ENCODE peak calls at places on chromosome 10, in four cellular contexts. One of them, this sample, is unnamed.

GRCh38 chr10:92290076-92290836 is 622 bp downstream of the CPEB3 start:
- DNase-seq in left lung: peak
- DNase-seq in IMR-90: peak
- DNase-seq in endothelial cell of umbilical vein: peak
- DNase-seq in this sample: peak

GRCh38 chr10:24483701-24484100 is 240.0 kb downstream of the ARHGAP21 start:
- DNase-seq in left lung: peak
- DNase-seq in IMR-90: peak
- DNase-seq in endothelial cell of umbilical vein: no peak
- DNase-seq in this sample: peak

GRCh38 chr10:132120200-132120599 is 54.5 kb downstream of the JAKMIP3 start:
- DNase-seq in left lung: no peak
- DNase-seq in IMR-90: no peak
- DNase-seq in endothelial cell of umbilical vein: no peak
- DNase-seq in this sample: no peak

GRCh38 chr10:29736325-29737208 is 101.8 kb upstream of the SVIL start:
- DNase-seq in left lung: peak
- DNase-seq in IMR-90: peak
- DNase-seq in endothelial cell of umbilical vein: peak
- DNase-seq in this sample: no peak

GRCh38 chr10:2214035-2214434 is 476.7 kb upstream of the ADARB2 start:
- DNase-seq in left lung: no peak
- DNase-seq in IMR-90: no peak
- DNase-seq in endothelial cell of umbilical vein: no peak
- DNase-seq in this sample: no peak

GRCh38 chr10:71745659-71746250 is 26.2 kb upstream of the C10orf105 start:
- DNase-seq in left lung: no peak
- DNase-seq in IMR-90: no peak
- DNase-seq in endothelial cell of umbilical vein: no peak
- DNase-seq in this sample: no peak

GRCh38 chr10:63286754-63287264 is 153.7 kb downstream of the NRBF2 start:
- DNase-seq in left lung: no peak
- DNase-seq in IMR-90: no peak
- DNase-seq in endothelial cell of umbilical vein: no peak
- DNase-seq in this sample: no peak

GRCh38 chr10:132608511-132609195 is 71.1 kb downstream of the INPP5A start:
- DNase-seq in left lung: no peak
- DNase-seq in IMR-90: no peak
- DNase-seq in endothelial cell of umbilical vein: no peak
- DNase-seq in this sample: peak

GRCh38 chr10:97686301-97686961 is 610 bp downstream of the AVPI1 start:
- DNase-seq in left lung: no peak
- DNase-seq in IMR-90: no peak
- DNase-seq in endothelial cell of umbilical vein: no peak
- DNase-seq in this sample: no peak

GRCh38 chr10:56585447-56586171 is 224.6 kb upstream of the ZWINT start:
- DNase-seq in left lung: no peak
- DNase-seq in IMR-90: no peak
- DNase-seq in endothelial cell of umbilical vein: no peak
- DNase-seq in this sample: no peak

GRCh38 chr10:71621783-71622526 is 97.6 kb downstream of the C10orf105 start:
- DNase-seq in left lung: no peak
- DNase-seq in IMR-90: peak
- DNase-seq in endothelial cell of umbilical vein: no peak
- DNase-seq in this sample: no peak

GRCh38 chr10:29470843-29471482 is 163.8 kb downstream of the SVIL start:
- DNase-seq in left lung: no peak
- DNase-seq in IMR-90: no peak
- DNase-seq in endothelial cell of umbilical vein: no peak
- DNase-seq in this sample: no peak

GRCh38 chr10:131859341-131860020 is 41.3 kb upstream of the PPP2R2D start:
- DNase-seq in left lung: no peak
- DNase-seq in IMR-90: no peak
- DNase-seq in endothelial cell of umbilical vein: no peak
- DNase-seq in this sample: no peak

GRCh38 chr10:127196227-127196954 is at the start of gene INSYN2A:
- DNase-seq in left lung: no peak
- DNase-seq in IMR-90: peak
- DNase-seq in endothelial cell of umbilical vein: peak
- DNase-seq in this sample: no peak

GRCh38 chr10:17216217-17216900 is 11.7 kb upstream of the VIM start:
- DNase-seq in left lung: no peak
- DNase-seq in IMR-90: peak
- DNase-seq in endothelial cell of umbilical vein: peak
- DNase-seq in this sample: no peak

GRCh38 chr10:128709975-128710794 is 584.0 kb upstream of the MKI67 start:
- DNase-seq in left lung: no peak
- DNase-seq in IMR-90: no peak
- DNase-seq in endothelial cell of umbilical vein: no peak
- DNase-seq in this sample: no peak
- H3K27ac ChIP-seq in left lung: no peak
- H3K27ac ChIP-seq in IMR-90: no peak
- H3K27ac ChIP-seq in endothelial cell of umbilical vein: no peak
- H3K27ac ChIP-seq in this sample: no peak

GRCh38 chr10:100508691-100509150 is 10.9 kb downstream of the SEC31B start:
- DNase-seq in left lung: no peak
- DNase-seq in IMR-90: peak
- DNase-seq in endothelial cell of umbilical vein: peak
- DNase-seq in this sample: peak
- H3K27ac ChIP-seq in left lung: no peak
- H3K27ac ChIP-seq in IMR-90: no peak
- H3K27ac ChIP-seq in endothelial cell of umbilical vein: no peak
- H3K27ac ChIP-seq in this sample: no peak

DNA sequence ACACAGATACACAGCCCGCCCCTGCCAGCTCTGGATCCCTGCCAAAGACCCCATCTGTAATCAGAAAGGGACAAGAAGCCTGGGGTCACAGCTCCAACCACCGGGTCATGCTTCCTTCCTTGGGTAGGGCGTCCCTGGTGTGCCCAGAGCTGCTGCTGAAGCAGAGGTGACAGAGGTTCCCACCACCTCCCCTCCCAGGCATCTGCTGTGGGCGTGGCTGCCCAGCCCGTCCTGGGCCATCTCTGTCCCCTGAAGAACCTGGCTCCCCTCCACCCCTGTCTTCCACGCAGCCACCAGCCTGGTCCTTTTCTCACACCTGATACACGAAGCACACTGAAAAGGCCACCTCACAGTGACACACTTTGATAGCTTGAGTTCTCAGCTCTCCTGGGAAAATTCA is 38.2 kb upstream of the CPXM2 start:
- DNase-seq in left lung: no peak
- DNase-seq in IMR-90: no peak
- DNase-seq in endothelial cell of umbilical vein: no peak
- DNase-seq in this sample: no peak
- H3K27ac ChIP-seq in left lung: no peak
- H3K27ac ChIP-seq in IMR-90: no peak
- H3K27ac ChIP-seq in endothelial cell of umbilical vein: no peak
- H3K27ac ChIP-seq in this sample: no peak

GRCh38 chr10:103452714-103453230 is 602 bp upstream of the CALHM2 start:
- DNase-seq in left lung: no peak
- DNase-seq in IMR-90: no peak
- DNase-seq in endothelial cell of umbilical vein: no peak
- DNase-seq in this sample: no peak
- H3K27ac ChIP-seq in left lung: peak
- H3K27ac ChIP-seq in IMR-90: no peak
- H3K27ac ChIP-seq in endothelial cell of umbilical vein: no peak
- H3K27ac ChIP-seq in this sample: no peak

GRCh38 chr10:125060486-125060850 is 99.9 kb downstream of the CTBP2 start:
- DNase-seq in left lung: no peak
- DNase-seq in IMR-90: peak
- DNase-seq in endothelial cell of umbilical vein: no peak
- DNase-seq in this sample: no peak
- H3K27ac ChIP-seq in left lung: peak
- H3K27ac ChIP-seq in IMR-90: peak
- H3K27ac ChIP-seq in endothelial cell of umbilical vein: peak
- H3K27ac ChIP-seq in this sample: no peak